ENCODE peak calls at places on chromosomes 4 and X, in five cellular contexts. One of them, this sample, is unnamed.

GRCh38 chrX:41332408-41332987 is 1.5 kb upstream of the DDX3X start:
- DNase-seq in B cell: no peak
- DNase-seq in fibroblast of mammary gland: no peak
- DNase-seq in adrenal gland: peak
- DNase-seq in esophagus squamous epithelium: peak
- DNase-seq in this sample: no peak

GRCh38 chrX:12910424-12910823 is 4.0 kb downstream of the TLR8 start:
- DNase-seq in B cell: no peak
- DNase-seq in fibroblast of mammary gland: no peak
- DNase-seq in adrenal gland: no peak
- DNase-seq in esophagus squamous epithelium: no peak
- DNase-seq in this sample: no peak

GRCh38 chr4:27010334-27010940 is 149.8 kb downstream of the STIM2 start:
- DNase-seq in B cell: peak
- DNase-seq in fibroblast of mammary gland: peak
- DNase-seq in adrenal gland: peak
- DNase-seq in esophagus squamous epithelium: no peak
- DNase-seq in this sample: peak

GRCh38 chr4:76594152-76594551 is 159.1 kb downstream of the SHROOM3 start:
- DNase-seq in B cell: no peak
- DNase-seq in fibroblast of mammary gland: no peak
- DNase-seq in adrenal gland: no peak
- DNase-seq in esophagus squamous epithelium: no peak
- DNase-seq in this sample: no peak

GRCh38 chr4:164997941-164998340 is 20.5 kb upstream of the TRIM61 start:
- DNase-seq in B cell: no peak
- DNase-seq in fibroblast of mammary gland: no peak
- DNase-seq in adrenal gland: no peak
- DNase-seq in esophagus squamous epithelium: no peak
- DNase-seq in this sample: no peak

GRCh38 chrX:136936183-136936549 is 55.6 kb upstream of the RBMX start:
- DNase-seq in B cell: no peak
- DNase-seq in fibroblast of mammary gland: no peak
- DNase-seq in adrenal gland: no peak
- DNase-seq in esophagus squamous epithelium: no peak
- DNase-seq in this sample: no peak

GRCh38 chrX:18884916-18885315 is 99.0 kb downstream of the PHKA2 start:
- DNase-seq in B cell: no peak
- DNase-seq in fibroblast of mammary gland: no peak
- DNase-seq in adrenal gland: peak
- DNase-seq in esophagus squamous epithelium: no peak
- DNase-seq in this sample: no peak

GRCh38 chrX:19744231-19744630 is 143.2 kb downstream of the SH3KBP1 start:
- DNase-seq in B cell: no peak
- DNase-seq in fibroblast of mammary gland: no peak
- DNase-seq in adrenal gland: no peak
- DNase-seq in esophagus squamous epithelium: no peak
- DNase-seq in this sample: no peak

GRCh38 chrX:13452283-13452682 is 117.1 kb upstream of the EGFL6 start:
- DNase-seq in B cell: no peak
- DNase-seq in fibroblast of mammary gland: peak
- DNase-seq in adrenal gland: no peak
- DNase-seq in esophagus squamous epithelium: no peak
- DNase-seq in this sample: no peak

GRCh38 chr4:141016117-141016798 is 117.0 kb downstream of the RNF150 start:
- DNase-seq in B cell: no peak
- DNase-seq in fibroblast of mammary gland: no peak
- DNase-seq in adrenal gland: no peak
- DNase-seq in esophagus squamous epithelium: no peak
- DNase-seq in this sample: peak

GRCh38 chr4:127920521-127920920 is 39.8 kb downstream of the PLK4 start:
- DNase-seq in B cell: no peak
- DNase-seq in fibroblast of mammary gland: peak
- DNase-seq in adrenal gland: no peak
- DNase-seq in esophagus squamous epithelium: no peak
- DNase-seq in this sample: no peak

GRCh38 chr4:84718699-84719098 is 135.8 kb downstream of the CDS1 start:
- DNase-seq in B cell: no peak
- DNase-seq in fibroblast of mammary gland: no peak
- DNase-seq in adrenal gland: no peak
- DNase-seq in esophagus squamous epithelium: no peak
- DNase-seq in this sample: no peak

GRCh38 chr4:10623241-10623640 is 61.3 kb downstream of the CLNK start:
- DNase-seq in B cell: no peak
- DNase-seq in fibroblast of mammary gland: no peak
- DNase-seq in adrenal gland: no peak
- DNase-seq in esophagus squamous epithelium: no peak
- DNase-seq in this sample: no peak

GRCh38 chrX:54452920-54453319 is 12.7 kb downstream of the TSR2 start:
- DNase-seq in B cell: no peak
- DNase-seq in fibroblast of mammary gland: peak
- DNase-seq in adrenal gland: no peak
- DNase-seq in esophagus squamous epithelium: no peak
- DNase-seq in this sample: no peak

GRCh38 chr4:7187297-7187592 is 5.1 kb upstream of the SORCS2 start:
- DNase-seq in B cell: peak
- DNase-seq in fibroblast of mammary gland: no peak
- DNase-seq in adrenal gland: no peak
- DNase-seq in esophagus squamous epithelium: no peak
- DNase-seq in this sample: no peak

GRCh38 chr4:83221897-83222441 is 62.6 kb downstream of the COQ2 start:
- DNase-seq in B cell: no peak
- DNase-seq in fibroblast of mammary gland: no peak
- DNase-seq in adrenal gland: no peak
- DNase-seq in esophagus squamous epithelium: no peak
- DNase-seq in this sample: no peak

GRCh38 chr4:103773691-103774231 is 54.0 kb upstream of the TACR3 start:
- DNase-seq in B cell: no peak
- DNase-seq in fibroblast of mammary gland: no peak
- DNase-seq in adrenal gland: no peak
- DNase-seq in esophagus squamous epithelium: no peak
- DNase-seq in this sample: no peak

GRCh38 chrX:153727108-153727931 is 2.7 kb downstream of the ABCD1 start:
- DNase-seq in B cell: no peak
- DNase-seq in fibroblast of mammary gland: no peak
- DNase-seq in adrenal gland: peak
- DNase-seq in esophagus squamous epithelium: no peak
- DNase-seq in this sample: peak

GRCh38 chrX:126237524-126237923 is 71.4 kb upstream of the DCAF12L2 start:
- DNase-seq in B cell: no peak
- DNase-seq in fibroblast of mammary gland: no peak
- DNase-seq in adrenal gland: no peak
- DNase-seq in esophagus squamous epithelium: no peak
- DNase-seq in this sample: no peak

GRCh38 chr4:95155759-95156451 is 392.9 kb downstream of the UNC5C start:
- DNase-seq in B cell: no peak
- DNase-seq in fibroblast of mammary gland: peak
- DNase-seq in adrenal gland: no peak
- DNase-seq in esophagus squamous epithelium: no peak
- DNase-seq in this sample: peak

GRCh38 chrX:3717742-3718420 is 4.4 kb upstream of the PRKX start:
- DNase-seq in B cell: no peak
- DNase-seq in fibroblast of mammary gland: peak
- DNase-seq in adrenal gland: no peak
- DNase-seq in esophagus squamous epithelium: no peak
- DNase-seq in this sample: peak

GRCh38 chr4:75477201-75477600 is 37.0 kb downstream of the RCHY1 start:
- DNase-seq in B cell: no peak
- DNase-seq in fibroblast of mammary gland: peak
- DNase-seq in adrenal gland: no peak
- DNase-seq in esophagus squamous epithelium: no peak
- DNase-seq in this sample: peak

GRCh38 chr4:17814140-17814539 is 3.4 kb downstream of the NCAPG start:
- DNase-seq in B cell: no peak
- DNase-seq in fibroblast of mammary gland: peak
- DNase-seq in adrenal gland: no peak
- DNase-seq in esophagus squamous epithelium: no peak
- DNase-seq in this sample: peak

GRCh38 chr4:159191989-159192388 is 89.1 kb downstream of the RAPGEF2 start:
- DNase-seq in B cell: no peak
- DNase-seq in fibroblast of mammary gland: peak
- DNase-seq in adrenal gland: no peak
- DNase-seq in esophagus squamous epithelium: no peak
- DNase-seq in this sample: peak

GRCh38 chrX:71177327-71177726 is 32.7 kb downstream of the NLGN3 start:
- DNase-seq in B cell: no peak
- DNase-seq in fibroblast of mammary gland: peak
- DNase-seq in adrenal gland: peak
- DNase-seq in esophagus squamous epithelium: no peak
- DNase-seq in this sample: no peak

GRCh38 chrX:132716006-132716405 is 227.2 kb upstream of the MBNL3 start:
- DNase-seq in B cell: no peak
- DNase-seq in fibroblast of mammary gland: no peak
- DNase-seq in adrenal gland: no peak
- DNase-seq in esophagus squamous epithelium: no peak
- DNase-seq in this sample: no peak
- TF ChIP-seq CTCF in B cell: no peak
- TF ChIP-seq CTCF in fibroblast of mammary gland: peak
- TF ChIP-seq CTCF in adrenal gland: no peak
- TF ChIP-seq CTCF in esophagus squamous epithelium: no peak
- TF ChIP-seq CTCF in this sample: peak

GRCh38 chrX:32281853-32282252 is 929.5 kb downstream of the DMD start:
- DNase-seq in B cell: no peak
- DNase-seq in fibroblast of mammary gland: no peak
- DNase-seq in adrenal gland: no peak
- DNase-seq in esophagus squamous epithelium: no peak
- DNase-seq in this sample: no peak
- TF ChIP-seq CTCF in B cell: no peak
- TF ChIP-seq CTCF in fibroblast of mammary gland: no peak
- TF ChIP-seq CTCF in adrenal gland: no peak
- TF ChIP-seq CTCF in esophagus squamous epithelium: no peak
- TF ChIP-seq CTCF in this sample: no peak

DNA sequence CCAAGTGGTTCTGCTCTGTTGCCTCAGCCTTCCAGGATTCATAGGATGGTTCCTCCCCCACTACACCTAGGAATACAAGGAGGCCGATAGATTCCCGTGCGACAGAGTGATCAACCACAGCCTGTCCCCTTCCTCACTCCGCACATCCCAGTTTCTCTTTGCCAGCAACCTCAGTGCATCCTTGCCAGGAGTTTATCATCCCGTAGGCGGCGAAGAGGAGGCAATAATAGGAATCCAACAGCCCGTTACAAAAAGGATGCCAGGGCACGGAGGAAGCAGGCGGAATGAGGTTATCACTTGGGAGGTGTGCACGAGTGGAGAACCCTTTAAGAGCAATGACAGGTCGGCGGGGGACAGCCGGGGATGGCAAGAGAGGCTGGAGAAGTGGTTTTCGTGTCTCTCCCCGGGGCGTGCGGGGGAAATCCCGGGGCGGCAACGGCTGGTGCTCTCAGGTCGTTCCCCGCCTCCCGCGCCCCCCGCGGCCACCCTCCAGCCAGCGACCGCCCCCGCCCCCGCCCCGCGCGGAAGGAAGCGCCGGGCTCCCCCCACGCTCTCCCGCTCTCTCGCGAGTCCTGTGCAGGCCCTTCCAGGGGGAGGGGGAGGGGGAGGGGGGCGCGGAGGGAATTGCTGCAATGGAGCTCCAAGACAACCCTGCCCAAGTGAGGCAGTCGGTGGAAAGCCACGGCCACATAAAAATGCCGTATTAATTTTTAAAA is 1.6 kb downstream of the PPP3CA start:
- DNase-seq in B cell: peak
- DNase-seq in fibroblast of mammary gland: peak
- DNase-seq in adrenal gland: peak
- DNase-seq in esophagus squamous epithelium: no peak
- DNase-seq in this sample: peak
- TF ChIP-seq CTCF in B cell: no peak
- TF ChIP-seq CTCF in fibroblast of mammary gland: peak
- TF ChIP-seq CTCF in adrenal gland: no peak
- TF ChIP-seq CTCF in esophagus squamous epithelium: no peak
- TF ChIP-seq CTCF in this sample: no peak

GRCh38 chr4:147730333-147730732 is 1.6 kb upstream of the ARHGAP10 start:
- DNase-seq in B cell: no peak
- DNase-seq in fibroblast of mammary gland: no peak
- DNase-seq in adrenal gland: no peak
- DNase-seq in esophagus squamous epithelium: no peak
- DNase-seq in this sample: no peak
- TF ChIP-seq CTCF in B cell: no peak
- TF ChIP-seq CTCF in fibroblast of mammary gland: peak
- TF ChIP-seq CTCF in adrenal gland: no peak
- TF ChIP-seq CTCF in esophagus squamous epithelium: no peak
- TF ChIP-seq CTCF in this sample: no peak

GRCh38 chr4:60432911-60433310 is 767.2 kb upstream of the ADGRL3 start:
- DNase-seq in B cell: no peak
- DNase-seq in fibroblast of mammary gland: no peak
- DNase-seq in adrenal gland: no peak
- DNase-seq in esophagus squamous epithelium: no peak
- DNase-seq in this sample: no peak
- TF ChIP-seq CTCF in B cell: no peak
- TF ChIP-seq CTCF in fibroblast of mammary gland: no peak
- TF ChIP-seq CTCF in adrenal gland: no peak
- TF ChIP-seq CTCF in esophagus squamous epithelium: no peak
- TF ChIP-seq CTCF in this sample: no peak

DNA sequence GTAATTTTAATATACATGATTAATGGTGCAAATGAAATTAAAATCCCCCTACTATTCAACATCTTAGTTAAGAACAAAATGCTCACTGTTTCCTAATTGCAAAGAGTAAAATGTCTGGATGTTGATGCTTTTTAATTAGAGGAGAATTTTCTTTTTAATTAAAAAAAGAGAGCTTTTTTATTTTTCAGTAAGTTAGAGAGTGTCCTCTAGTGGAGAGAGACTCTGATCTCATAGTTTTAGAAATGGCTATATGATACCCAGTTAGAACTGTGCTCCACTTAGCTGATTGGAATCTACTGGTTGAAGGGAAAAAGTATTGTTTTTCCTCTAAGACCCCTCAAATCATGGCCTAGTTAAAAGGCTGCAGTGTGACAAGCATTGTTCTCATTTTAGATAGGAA is 312.0 kb upstream of the MAGEB2 start:
- DNase-seq in B cell: no peak
- DNase-seq in fibroblast of mammary gland: peak
- DNase-seq in adrenal gland: no peak
- DNase-seq in esophagus squamous epithelium: no peak
- DNase-seq in this sample: peak
- TF ChIP-seq CTCF in B cell: no peak
- TF ChIP-seq CTCF in fibroblast of mammary gland: peak
- TF ChIP-seq CTCF in adrenal gland: no peak
- TF ChIP-seq CTCF in esophagus squamous epithelium: peak
- TF ChIP-seq CTCF in this sample: peak

GRCh38 chrX:119692241-119693031 is 532 bp downstream of the SEPTIN6 start:
- DNase-seq in B cell: peak
- DNase-seq in fibroblast of mammary gland: peak
- DNase-seq in adrenal gland: peak
- DNase-seq in esophagus squamous epithelium: no peak
- DNase-seq in this sample: peak
- TF ChIP-seq CTCF in B cell: peak
- TF ChIP-seq CTCF in fibroblast of mammary gland: no peak
- TF ChIP-seq CTCF in adrenal gland: no peak
- TF ChIP-seq CTCF in esophagus squamous epithelium: no peak
- TF ChIP-seq CTCF in this sample: no peak

GRCh38 chrX:57817302-57817701 is 93.0 kb downstream of the ZXDA start:
- DNase-seq in B cell: no peak
- DNase-seq in fibroblast of mammary gland: peak
- DNase-seq in adrenal gland: no peak
- DNase-seq in esophagus squamous epithelium: no peak
- DNase-seq in this sample: peak
- TF ChIP-seq CTCF in B cell: peak
- TF ChIP-seq CTCF in fibroblast of mammary gland: peak
- TF ChIP-seq CTCF in adrenal gland: peak
- TF ChIP-seq CTCF in esophagus squamous epithelium: peak
- TF ChIP-seq CTCF in this sample: peak